ENCODE peak calls at places on chromosomes 5 and 9, in ten cellular contexts. A is neural crest cell; O is tibial nerve; D is mesothelial cell of epicardium; K is NCI-H2081; I is stimulated activated CD4-positive, alpha-beta T cell treated with anti-CD3 and anti-CD28 coated beads, Interleukin-12 subunit alpha, Interleukin-12 subunit beta, amount 100 ng/mL, for 24 hours; R is GM03348; G is HFFc6; X is ELF-1; F is activated T-cell treated with anti-CD3 and anti-CD28 coated beads for 4 hours. Z is an unnamed sample.
A peak's percentile ranks its signal among the peaks of the same experiment; 100 is the strongest.

GRCh38 chr9:90309809-90310522 is 332.7 kb downstream of the DIRAS2 start:
- DNase-seq in A (no peak), O (no peak), D (no peak), K (no peak), I (no peak), R (no peak), G (no peak), X (no peak), F (no peak), Z (no peak)

GRCh38 chr9:113426701-113427100 is 16.2 kb downstream of the C9orf43 start:
- DNase-seq in A (no peak), O (no peak), D (no peak), K (no peak), I (no peak), R (no peak), G (no peak), X (no peak), F (no peak), Z (no peak)

GRCh38 chr5:96331210-96331609 is 101.8 kb downstream of the PCSK1 start:
- DNase-seq in A (no peak), O (peak; percentile 43), D (no peak), K (no peak), I (no peak), R (peak; percentile 34), G (no peak), X (no peak), F (no peak), Z (peak; percentile 48)

GRCh38 chr9:124220551-124221451 is 36.9 kb upstream of the NEK6 start:
- DNase-seq in A (no peak), O (no peak), D (no peak), K (peak; percentile 95), I (no peak), R (peak; percentile 48), G (no peak), X (peak; percentile 33), F (no peak), Z (no peak)

GRCh38 chr5:136174021-136174659 is 18.8 kb downstream of the SMIM32 start:
- DNase-seq in A (no peak), O (no peak), D (no peak), K (peak; percentile 2), I (no peak), R (peak; percentile 70), G (peak; percentile 50), X (peak; percentile 17), F (no peak), Z (peak; percentile 83)

GRCh38 chr9:36748322-36748899 is 175.7 kb downstream of the MELK start:
- DNase-seq in A (peak; percentile 70), O (peak; percentile 9), D (peak; percentile 67), K (no peak), I (no peak), R (peak; percentile 86), G (peak; percentile 37), X (peak; percentile 71), F (no peak), Z (no peak)

GRCh38 chr5:73437126-73438047 is 11.2 kb downstream of the FOXD1 start:
- DNase-seq in A (peak; percentile 45), O (no peak), D (no peak), K (no peak), I (no peak), R (peak; percentile 88), G (peak; percentile 30), X (peak; percentile 88), F (no peak), Z (no peak)

GRCh38 chr5:67030289-67031069 is 166.1 kb downstream of the CD180 start:
- DNase-seq in A (no peak), O (no peak), D (no peak), K (no peak), I (no peak), R (no peak), G (peak; percentile 85), X (no peak), F (no peak), Z (no peak)

GRCh38 chr9:115730396-115730795 is 423.2 kb upstream of the PAPPA start:
- DNase-seq in A (no peak), O (no peak), D (no peak), K (no peak), I (no peak), R (no peak), G (peak; percentile 52), X (peak; percentile 11), F (no peak), Z (no peak)

GRCh38 chr5:196350-196749 is 5.1 kb downstream of the LRRC14B start:
- DNase-seq in A (no peak), O (no peak), D (no peak), K (no peak), I (no peak), R (no peak), G (no peak), X (no peak), F (no peak), Z (no peak)

GRCh38 chr5:16502866-16503265 is 37.3 kb upstream of the ZNF622 start:
- DNase-seq in A (no peak), O (no peak), D (no peak), K (peak; percentile 68), I (no peak), R (no peak), G (no peak), X (peak; percentile 11), F (no peak), Z (no peak)

GRCh38 chr9:76987594-76988200 is 31.8 kb upstream of the FOXB2 start:
- DNase-seq in A (peak; percentile 8), O (no peak), D (no peak), K (peak; percentile 68), I (no peak), R (peak; percentile 67), G (peak; percentile 43), X (peak; percentile 56), F (no peak), Z (peak; percentile 89)

GRCh38 chr9:105243935-105244273 is 547 bp upstream of the SLC44A1 start:
- DNase-seq in A (no peak), O (no peak), D (no peak), K (no peak), I (no peak), R (no peak), G (no peak), X (no peak), F (no peak), Z (no peak)

GRCh38 chr9:33476503-33476902 is 2.8 kb upstream of the NOL6 start:
- DNase-seq in A (no peak), O (no peak), D (no peak), K (no peak), I (no peak), R (no peak), G (no peak), X (no peak), F (no peak), Z (no peak)

GRCh38 chr5:5316333-5316732 is 106.1 kb upstream of the ICE1 start:
- DNase-seq in A (no peak), O (no peak), D (no peak), K (no peak), I (no peak), R (peak; percentile 52), G (peak; percentile 40), X (no peak), F (no peak), Z (no peak)

GRCh38 chr5:157778121-157778805 is 34.8 kb downstream of the LSM11 start:
- DNase-seq in A (no peak), O (no peak), D (no peak), K (peak; percentile 84), I (no peak), R (peak; percentile 6), G (no peak), X (no peak), F (no peak), Z (no peak)

GRCh38 chr9:79012561-79012960 is 559.2 kb upstream of the TLE4 start:
- DNase-seq in A (no peak), O (no peak), D (no peak), K (no peak), I (no peak), R (peak; percentile 59), G (peak; percentile 72), X (no peak), F (no peak), Z (no peak)

GRCh38 chr5:75412111-75412990 is 75.3 kb downstream of the HMGCR start:
- DNase-seq in A (no peak), O (no peak), D (no peak), K (peak; percentile 14), I (no peak), R (no peak), G (peak; percentile 72), X (no peak), F (no peak), Z (no peak)

GRCh38 chr9:100739666-100740065 is 161.8 kb downstream of the CAVIN4 start:
- DNase-seq in A (no peak), O (no peak), D (no peak), K (no peak), I (no peak), R (no peak), G (no peak), X (peak; percentile 76), F (no peak), Z (no peak)

GRCh38 chr5:166992874-166993722 is 1298.3 kb upstream of the WWC1 start:
- DNase-seq in A (no peak), O (peak; percentile 25), D (no peak), K (no peak), I (no peak), R (no peak), G (no peak), X (no peak), F (no peak), Z (no peak)

GRCh38 chr9:36064448-36065037 is 27.8 kb downstream of the RECK start:
- DNase-seq in A (no peak), O (no peak), D (no peak), K (no peak), I (no peak), R (peak; percentile 27), G (peak; percentile 9), X (no peak), F (no peak), Z (peak; percentile 25)

GRCh38 chr5:63555874-63556273 is 406.4 kb downstream of the HTR1A start:
- DNase-seq in A (no peak), O (no peak), D (no peak), K (no peak), I (no peak), R (no peak), G (no peak), X (no peak), F (no peak), Z (no peak)

GRCh38 chr9:120921751-120922181 is 4.8 kb downstream of the TRAF1 start:
- DNase-seq in A (no peak), O (no peak), D (no peak), K (no peak), I (no peak), R (no peak), G (no peak), X (no peak), F (no peak), Z (no peak)

GRCh38 chr5:24712947-24713346 is 68.2 kb upstream of the CDH10 start:
- DNase-seq in A (no peak), O (no peak), D (no peak), K (no peak), I (no peak), R (peak; percentile 6), G (no peak), X (no peak), F (no peak), Z (no peak)

GRCh38 chr9:86407022-86407421 is 52.8 kb upstream of the TUT7 start:
- DNase-seq in A (no peak), O (no peak), D (no peak), K (no peak), I (peak; percentile 8), R (peak; percentile 10), G (peak; percentile 31), X (peak; percentile 67), F (no peak), Z (no peak)

GRCh38 chr9:37740631-37741328 is 12.8 kb upstream of the TRMT10B start:
- DNase-seq in A (no peak), O (no peak), D (no peak), K (no peak), I (no peak), R (no peak), G (no peak), X (no peak), F (no peak), Z (no peak)

GRCh38 chr5:79036769-79037168 is 32.7 kb downstream of the DMGDH start:
- DNase-seq in A (no peak), O (no peak), D (no peak), K (no peak), I (no peak), R (no peak), G (no peak), X (no peak), F (no peak), Z (no peak)

GRCh38 chr5:122870219-122870856 is 24.9 kb downstream of the SNX24 start:
- DNase-seq in A (no peak), O (no peak), D (no peak), K (no peak), I (no peak), R (peak; percentile 80), G (peak; percentile 66), X (no peak), F (no peak), Z (no peak)